ENCODE peak calls at places on chromosomes 5 and 9, in six cellular contexts. J is mammary epithelial cell, C is PC-3, K is osteoblast, Q is MM.1S, R is SK-N-SH. X is an unnamed sample. For H3K79me2, the result is how much of the 10 kb centered on the place peaks cover.

GRCh38 chr5:87770601-87771121 is 357.9 kb upstream of the CCNH start:
- DNase-seq in J (no peak), R (peak), C (no peak), Q (no peak), K (no peak), X (no peak)

GRCh38 chr5:7850533-7851239 is at the start of gene CFAP90:
- DNase-seq in J (no peak), R (peak), Q (no peak), K (peak), C (peak), X (peak)

GRCh38 chr9:13033959-13034695 is 245.4 kb downstream of the MPDZ start:
- DNase-seq in R (peak), K (peak), Q (peak), J (peak), C (peak), X (peak)

GRCh38 chr5:132635873-132636272 is 22.1 kb upstream of the IL13 start:
- DNase-seq in R (no peak), C (no peak), K (no peak), J (no peak), Q (no peak), X (no peak)

GRCh38 chr9:124019771-124020519 is 8.4 kb downstream of the LHX2 start:
- DNase-seq in R (no peak), Q (no peak), C (no peak), K (peak), J (no peak), X (no peak)

GRCh38 chr9:72947987-72948465 is 4.8 kb downstream of the ALDH1A1 start:
- DNase-seq in R (no peak), C (no peak), J (no peak), K (no peak), Q (no peak), X (no peak)

GRCh38 chr5:59042201-59042600 is 459.3 kb downstream of the RAB3C start:
- DNase-seq in R (no peak), J (peak), Q (no peak), C (peak), K (peak), X (no peak)

GRCh38 chr9:129336601-129337286 is 158.7 kb upstream of the IER5L start:
- DNase-seq in K (peak), R (no peak), Q (peak), C (no peak), J (peak), X (peak)

GRCh38 chr9:127183814-127184582 is 61.6 kb upstream of the ANGPTL2 start:
- DNase-seq in J (no peak), R (no peak), K (peak), C (no peak), Q (no peak), X (no peak)

GRCh38 chr5:53249529-53249928 is 140.0 kb upstream of the MOCS2 start:
- DNase-seq in Q (no peak), J (peak), R (peak), K (peak), C (peak), X (peak)

GRCh38 chr9:21392270-21392669 is 7.1 kb upstream of the IFNA2 start:
- DNase-seq in J (peak), Q (no peak), R (peak), C (peak), K (no peak), X (peak)

GRCh38 chr9:37678789-37679273 is 28.1 kb downstream of the FRMPD1 start:
- DNase-seq in Q (no peak), J (no peak), C (no peak), K (no peak), R (no peak), X (no peak)

GRCh38 chr9:6655036-6655435 is 9.5 kb upstream of the GLDC start:
- DNase-seq in C (no peak), R (no peak), J (no peak), K (no peak), Q (peak), X (no peak)

GRCh38 chr9:123685489-123686083 is 244.3 kb downstream of the DENND1A start:
- DNase-seq in C (no peak), Q (no peak), J (no peak), K (no peak), R (no peak), X (no peak)

GRCh38 chr9:80320916-80321315 is 749.2 kb downstream of the TLE4 start:
- DNase-seq in J (peak), R (no peak), C (peak), Q (no peak), K (no peak), X (no peak)

GRCh38 chr9:6449645-6450044 is 36.6 kb downstream of the UHRF2 start:
- DNase-seq in C (no peak), K (no peak), J (no peak), R (peak), Q (no peak), X (peak)

GRCh38 chr5:31886206-31886605 is 247.3 kb downstream of the PDZD2 start:
- DNase-seq in J (no peak), K (peak), R (no peak), C (no peak), Q (no peak), X (no peak)

GRCh38 chr9:123550012-123550411 is 194.0 kb downstream of the CRB2 start:
- DNase-seq in C (no peak), K (no peak), Q (no peak), R (peak), J (no peak), X (peak)

GRCh38 chr5:163938595-163938994 is 433.2 kb downstream of the MAT2B start:
- DNase-seq in R (no peak), C (no peak), J (no peak), Q (no peak), K (no peak), X (peak)

GRCh38 chr5:136080113-136080482 is 51.3 kb downstream of the TGFBI start:
- DNase-seq in C (no peak), R (no peak), Q (no peak), K (peak), J (peak), X (no peak)

GRCh38 chr9:123048748-123049147 is 15.3 kb downstream of the GPR21 start:
- DNase-seq in C (no peak), R (no peak), K (peak), Q (no peak), J (no peak), X (no peak)

GRCh38 chr5:16108418-16108817 is 71.2 kb downstream of the MARCHF11 start:
- DNase-seq in R (peak), J (no peak), C (no peak), K (peak), Q (no peak), X (no peak)

GRCh38 chr5:926416-927171 is 33.9 kb downstream of the TRIP13 start:
- DNase-seq in J (no peak), Q (no peak), C (no peak), K (peak), R (peak), X (peak)

GRCh38 chr5:14753947-14754346 is 89.4 kb downstream of the OTULIN start:
- DNase-seq in K (no peak), R (no peak), J (no peak), C (no peak), Q (no peak), X (no peak)

GRCh38 chr5:53069626-53070025 is 39.9 kb downstream of the MOCS2 start:
- DNase-seq in K (no peak), J (peak), Q (no peak), R (no peak), C (peak), X (no peak)

GRCh38 chr9:127554966-127555829 is 56.9 kb upstream of the STXBP1 start:
- DNase-seq in C (no peak), R (no peak), Q (no peak), K (peak), J (no peak), X (no peak)

GRCh38 chr9:137016436-137016835 is 11.6 kb downstream of the ABCA2 start:
- DNase-seq in C (no peak), K (no peak), R (no peak), J (no peak), Q (no peak), X (no peak)

GRCh38 chr5:100641833-100642232 is 106.7 kb downstream of the FAM174A start:
- DNase-seq in J (no peak), K (no peak), C (no peak), R (no peak), Q (no peak), X (no peak)

GRCh38 chr5:140145818-140146522 is 20.2 kb downstream of the IGIP start:
- DNase-seq in K (peak), Q (peak), C (peak), R (peak), J (peak), X (peak)

GRCh38 chr9:80305136-80305535 is 733.4 kb downstream of the TLE4 start:
- DNase-seq in J (no peak), R (no peak), C (no peak), Q (no peak), K (no peak), X (no peak)

GRCh38 chr5:675876-676698 is 17.1 kb downstream of the TPPP start:
- DNase-seq in C (no peak), R (no peak), K (peak), Q (no peak), J (no peak), X (no peak)

GRCh38 chr9:1721219-1721618 is 293.9 kb upstream of the SMARCA2 start:
- DNase-seq in Q (no peak), J (no peak), R (no peak), K (no peak), C (no peak), X (no peak)

GRCh38 chr9:77707696-77708095 is 59.6 kb upstream of the GNA14 start:
- DNase-seq in J (peak), Q (no peak), K (peak), R (no peak), C (peak), X (peak)

GRCh38 chr5:124707516-124707915 is 38.9 kb downstream of the ZNF608 start:
- DNase-seq in K (no peak), C (no peak), J (no peak), R (no peak), Q (no peak), X (no peak)
- H3K79me2 ChIP-seq in K (under half), C (under half), J (under half), R (under half), Q (under half), X (half or more)

DNA sequence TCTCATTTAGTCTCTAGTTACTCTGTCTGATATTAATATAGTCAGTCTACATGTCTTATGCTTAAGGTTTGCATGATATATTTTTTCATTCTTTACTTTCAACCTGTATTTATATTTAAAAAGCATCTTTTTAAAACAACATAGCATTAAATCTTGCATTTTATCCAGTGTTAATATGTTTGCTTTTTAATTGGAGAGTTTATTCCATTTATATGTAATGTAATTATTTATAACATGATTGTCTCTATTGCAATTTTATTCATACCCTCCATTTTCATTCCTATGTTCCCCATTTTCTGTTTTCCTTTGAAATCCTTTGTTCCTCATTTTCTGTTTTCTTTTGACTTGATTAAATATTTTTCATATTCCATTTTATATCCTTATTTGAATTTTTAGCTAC is 13.3 kb downstream of the PCDHB15 start:
- DNase-seq in J (no peak), C (no peak), R (no peak), Q (no peak), K (no peak), X (no peak)
- H3K4me3 ChIP-seq in J (no peak), C (no peak), R (no peak), Q (no peak), K (no peak), X (peak)

GRCh38 chr5:12883395-12883794 is 979.1 kb upstream of the CTNND2 start:
- DNase-seq in K (no peak), J (no peak), C (no peak), Q (no peak), R (no peak), X (no peak)
- H3K79me2 ChIP-seq in K (under half), J (under half), C (under half), Q (under half), R (under half), X (under half)

GRCh38 chr5:79562351-79563246 is 48.7 kb upstream of the HOMER1 start:
- DNase-seq in C (peak), Q (no peak), K (peak), R (no peak), J (peak), X (no peak)
- H3K4me3 ChIP-seq in C (no peak), Q (no peak), K (peak), R (no peak), J (no peak), X (no peak)

GRCh38 chr9:130868230-130868629 is 28.4 kb downstream of the QRFP start:
- DNase-seq in C (no peak), Q (no peak), J (no peak), K (no peak), R (peak), X (no peak)
- H3K79me2 ChIP-seq in C (under half), Q (under half), J (under half), K (half or more), R (half or more), X (half or more)

DNA sequence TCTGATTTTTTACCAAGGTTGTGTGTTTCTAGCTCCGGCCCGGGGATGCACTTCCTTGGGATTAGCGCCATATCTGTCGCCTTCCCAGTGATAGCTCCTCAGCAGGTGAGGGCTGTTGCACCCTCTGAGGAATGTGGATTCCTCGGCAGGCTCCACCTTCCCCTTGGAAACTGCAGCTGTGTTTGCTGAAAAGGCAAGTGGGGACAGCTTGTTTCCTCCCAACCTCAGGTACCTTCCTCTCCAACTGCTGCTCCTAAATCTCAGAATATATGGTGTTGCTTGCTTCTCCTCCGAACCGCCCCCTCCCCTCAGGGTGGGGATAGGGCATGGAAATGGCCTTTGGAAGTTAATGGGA is 1.3 kb downstream of the SLC1A1 start:
- DNase-seq in Q (no peak), J (no peak), K (peak), R (no peak), C (peak), X (peak)
- H3K4me3 ChIP-seq in Q (no peak), J (no peak), K (peak), R (no peak), C (peak), X (peak)

DNA sequence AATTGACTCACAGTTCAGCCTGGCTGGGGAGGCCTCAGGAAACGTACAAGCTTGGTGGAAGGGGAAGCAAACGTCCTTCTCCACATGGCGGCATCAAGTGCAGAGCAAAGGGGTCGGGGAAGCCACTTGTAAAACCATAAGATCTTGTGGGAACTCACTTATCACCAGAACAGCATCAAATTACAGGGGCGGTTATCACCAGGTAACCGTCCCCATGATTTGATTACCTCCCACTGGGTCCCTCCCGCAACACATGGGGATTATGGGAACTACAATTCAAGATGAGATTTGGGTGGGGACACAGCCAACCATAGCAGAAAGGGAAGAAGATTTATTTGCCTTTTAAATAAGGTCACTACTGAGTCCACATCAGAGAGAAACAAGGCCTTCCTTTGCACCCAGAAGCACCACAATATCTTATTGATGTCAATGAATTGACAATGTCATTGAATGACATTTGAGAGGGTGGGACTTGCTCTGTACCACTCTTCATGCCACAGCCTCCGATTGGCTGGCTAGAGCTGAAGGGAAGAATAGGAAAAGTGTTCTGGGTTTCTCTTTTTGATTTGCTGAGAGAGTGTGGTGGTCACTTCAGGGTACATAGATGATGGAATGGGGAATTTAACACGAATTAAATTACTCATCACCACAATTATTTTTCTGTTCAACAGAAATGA is 11.0 kb downstream of the SKP2 start:
- DNase-seq in K (no peak), J (no peak), C (no peak), R (no peak), Q (no peak), X (no peak)
- H3K79me2 ChIP-seq in K (half or more), J (half or more), C (under half), R (under half), Q (half or more), X (half or more)

GRCh38 chr5:43571237-43571636 is 14.4 kb upstream of the PAIP1 start:
- DNase-seq in C (no peak), R (no peak), K (no peak), J (no peak), Q (no peak), X (no peak)
- H3K4me3 ChIP-seq in C (no peak), R (no peak), K (peak), J (no peak), Q (no peak), X (no peak)

GRCh38 chr5:138453630-138454029 is 11.6 kb upstream of the EGR1 start:
- DNase-seq in Q (no peak), R (no peak), C (no peak), K (no peak), J (no peak), X (no peak)
- H3K79me2 ChIP-seq in Q (under half), R (under half), C (under half), K (under half), J (under half), X (under half)

DNA sequence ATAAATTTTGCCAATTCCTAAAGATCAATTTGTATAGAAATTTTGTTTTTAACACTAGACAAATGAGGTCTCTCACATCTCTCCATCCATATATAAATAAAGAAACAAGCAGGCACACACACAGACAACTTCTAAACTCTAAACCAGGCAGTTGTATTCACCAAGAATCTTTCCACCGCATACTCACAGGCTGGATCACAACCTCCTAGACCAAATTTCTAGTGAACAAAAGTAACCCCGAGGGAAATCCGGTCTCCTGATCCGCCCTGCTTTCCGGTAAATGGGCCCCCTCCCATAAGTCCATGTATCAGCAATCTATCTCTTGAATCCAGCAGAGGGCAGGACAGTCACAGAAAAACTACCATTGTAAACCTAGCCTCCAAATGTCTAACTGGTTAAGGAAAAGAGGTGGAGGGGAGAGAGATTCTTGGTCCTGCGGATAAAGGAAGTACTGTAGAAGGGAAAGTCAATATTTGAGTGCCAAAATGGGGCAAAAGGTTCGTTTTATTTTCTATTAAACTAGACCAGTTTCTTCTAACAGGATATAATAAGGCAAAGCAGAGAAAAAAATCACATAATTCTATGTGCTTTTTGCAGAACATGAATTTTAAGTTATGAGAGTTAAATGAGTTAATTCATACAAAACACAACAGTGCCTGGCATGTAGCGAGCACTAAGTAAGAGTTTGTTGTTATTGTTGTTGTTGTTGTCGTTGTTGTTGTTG is 4.8 kb upstream of the SMU1 start:
- DNase-seq in C (peak), J (peak), K (peak), Q (peak), R (peak), X (peak)
- H3K4me3 ChIP-seq in C (peak), J (peak), K (peak), Q (peak), R (peak), X (no peak)

X was measured in hepatocyte.